ENCODE peak calls at places on chromosomes 7 and 10, in six cellular contexts. F, U, L, Q, K and R are unnamed samples.

GRCh38 chr10:108360187-108360586 is 1195.7 kb upstream of the SORCS1 start:
- DNase-seq in L (no peak), K (no peak), U (no peak), F (no peak), Q (no peak), R (no peak)

GRCh38 chr10:97069576-97070362 is 116.0 kb downstream of the SLIT1 start:
- DNase-seq in L (peak), F (no peak), K (no peak), U (peak), Q (no peak), R (no peak)

GRCh38 chr10:49602380-49603023 is 7.6 kb upstream of the SLC18A3 start:
- DNase-seq in K (no peak), F (no peak), L (no peak), U (no peak), Q (no peak), R (no peak)

GRCh38 chr7:46360811-46361210 is 439.7 kb upstream of the IGFBP3 start:
- DNase-seq in K (no peak), Q (no peak), F (no peak), U (no peak), L (no peak), R (no peak)

GRCh38 chr7:135959655-135960363 is 17.4 kb downstream of the MTPN start:
- DNase-seq in L (no peak), Q (no peak), U (peak), F (no peak), K (no peak), R (no peak)

GRCh38 chr7:57867884-57868701 is 418.1 kb downstream of the ZNF716 start:
- DNase-seq in Q (no peak), U (no peak), L (no peak), K (no peak), F (peak), R (peak)

GRCh38 chr7:125506331-125506730 is 576.7 kb upstream of the POT1 start:
- DNase-seq in U (no peak), F (no peak), K (no peak), Q (no peak), L (no peak), R (no peak)

GRCh38 chr10:116770281-116770680 is 27.9 kb upstream of the HSPA12A start:
- DNase-seq in K (no peak), U (no peak), L (no peak), Q (no peak), F (no peak), R (peak)

GRCh38 chr10:24457661-24458318 is 248.9 kb downstream of the KIAA1217 start:
- DNase-seq in L (no peak), Q (no peak), U (no peak), K (peak), F (no peak), R (peak)

GRCh38 chr7:108451296-108451848 is 4.9 kb downstream of the NRCAM start:
- DNase-seq in K (no peak), L (no peak), Q (no peak), F (no peak), U (no peak), R (no peak)

GRCh38 chr7:55502209-55502608 is 70.1 kb downstream of the VOPP1 start:
- DNase-seq in K (no peak), L (no peak), U (peak), F (peak), Q (no peak), R (no peak)

GRCh38 chr10:44973323-44974081 is 5.1 kb downstream of the DEPP1 start:
- DNase-seq in Q (no peak), F (no peak), L (no peak), K (no peak), U (no peak), R (no peak)

GRCh38 chr7:159192013-159192412 is 47.3 kb upstream of the VIPR2 start:
- DNase-seq in Q (no peak), K (no peak), L (no peak), F (no peak), U (no peak), R (no peak)

GRCh38 chr7:47271749-47272148 is 310.2 kb downstream of the TNS3 start:
- DNase-seq in K (no peak), L (no peak), Q (no peak), F (no peak), U (no peak), R (no peak)

GRCh38 chr7:72219500-72219899 is 192.6 kb downstream of the CALN1 start:
- DNase-seq in L (no peak), F (no peak), K (no peak), Q (no peak), U (no peak), R (no peak)

GRCh38 chr10:119643306-119644214 is 7.6 kb upstream of the BAG3 start:
- DNase-seq in F (no peak), Q (no peak), L (no peak), U (no peak), K (no peak), R (no peak)

GRCh38 chr10:66931340-66931948 is 5.6 kb downstream of the LRRTM3 start:
- DNase-seq in K (peak), Q (no peak), L (peak), U (peak), F (no peak), R (no peak)

GRCh38 chr7:78702770-78703169 is 750.7 kb downstream of the MAGI2 start:
- DNase-seq in L (peak), F (no peak), K (no peak), Q (no peak), U (peak), R (no peak)

GRCh38 chr7:151423936-151424335 is 14.1 kb upstream of the WDR86 start:
- DNase-seq in Q (no peak), U (no peak), F (no peak), K (no peak), L (no peak), R (no peak)

GRCh38 chr7:50304911-50305621 is 550 bp downstream of the IKZF1 start:
- DNase-seq in U (no peak), L (no peak), F (no peak), Q (peak), K (no peak), R (no peak)

GRCh38 chr10:8407561-8408021 is 353.1 kb downstream of the GATA3 start:
- DNase-seq in K (no peak), U (no peak), F (no peak), L (no peak), Q (no peak), R (no peak)

GRCh38 chr10:100998991-100999741 is 442 bp upstream of the LZTS2 start:
- DNase-seq in F (peak), K (peak), U (no peak), L (peak), Q (peak), R (peak)

GRCh38 chr7:70614237-70614984 is 517.5 kb upstream of the GALNT17 start:
- DNase-seq in L (no peak), F (peak), U (no peak), K (peak), Q (no peak), R (peak)

GRCh38 chr10:61284222-61284890 is 168.8 kb downstream of the TMEM26 start:
- DNase-seq in F (peak), Q (no peak), K (peak), U (no peak), L (peak), R (no peak)

GRCh38 chr7:5687936-5688673 is 93.4 kb downstream of the RNF216 start:
- DNase-seq in Q (no peak), L (no peak), F (no peak), K (no peak), U (no peak), R (no peak)

GRCh38 chr10:85098835-85099521 is 770.6 kb downstream of the CCSER2 start:
- DNase-seq in U (no peak), F (no peak), Q (no peak), K (no peak), L (no peak), R (no peak)

GRCh38 chr7:47299496-47299895 is 282.4 kb downstream of the TNS3 start:
- DNase-seq in F (no peak), Q (no peak), U (no peak), L (no peak), K (no peak), R (no peak)